ENCODE peak calls at places on chromosomes 5 and 9, in five cellular contexts. One of them, this sample, is unnamed.

GRCh38 chr5:137649228-137649890 is 86.5 kb downstream of the KLHL3 start:
- DNase-seq in mesendoderm: no peak
- DNase-seq in CD4-positive, alpha-beta memory T cell: no peak
- DNase-seq in transverse colon: no peak
- DNase-seq in lung: peak; percentile 76
- DNase-seq in this sample: no peak

GRCh38 chr9:123102380-123103113 is 69.1 kb downstream of the GPR21 start:
- DNase-seq in lung: no peak
- DNase-seq in mesendoderm: peak; percentile 57
- DNase-seq in transverse colon: no peak
- DNase-seq in CD4-positive, alpha-beta memory T cell: no peak
- DNase-seq in this sample: no peak

GRCh38 chr9:92963831-92964606 is 16.7 kb downstream of the FGD3 start:
- DNase-seq in CD4-positive, alpha-beta memory T cell: peak; percentile 87
- DNase-seq in transverse colon: peak; percentile 59
- DNase-seq in mesendoderm: no peak
- DNase-seq in lung: peak; percentile 48
- DNase-seq in this sample: peak; percentile 94

GRCh38 chr5:150082889-150083288 is 3.5 kb downstream of the CSF1R start:
- DNase-seq in transverse colon: no peak
- DNase-seq in CD4-positive, alpha-beta memory T cell: no peak
- DNase-seq in lung: no peak
- DNase-seq in mesendoderm: no peak
- DNase-seq in this sample: peak; percentile 4

GRCh38 chr9:75360258-75360657 is 271.9 kb downstream of the OSTF1 start:
- DNase-seq in mesendoderm: no peak
- DNase-seq in lung: no peak
- DNase-seq in CD4-positive, alpha-beta memory T cell: no peak
- DNase-seq in transverse colon: no peak
- DNase-seq in this sample: no peak

GRCh38 chr9:12464910-12465512 is 228.2 kb upstream of the TYRP1 start:
- DNase-seq in transverse colon: no peak
- DNase-seq in lung: no peak
- DNase-seq in CD4-positive, alpha-beta memory T cell: no peak
- DNase-seq in mesendoderm: peak; percentile 43
- DNase-seq in this sample: no peak

GRCh38 chr5:88879724-88880123 is 3.3 kb downstream of the MEF2C start:
- DNase-seq in mesendoderm: peak; percentile 14
- DNase-seq in lung: no peak
- DNase-seq in CD4-positive, alpha-beta memory T cell: no peak
- DNase-seq in transverse colon: no peak
- DNase-seq in this sample: no peak

GRCh38 chr5:56816546-56817081 is 1.3 kb downstream of the MAP3K1 start:
- DNase-seq in CD4-positive, alpha-beta memory T cell: peak; percentile 61
- DNase-seq in mesendoderm: peak; percentile 94
- DNase-seq in lung: peak; percentile 50
- DNase-seq in transverse colon: peak; percentile 75
- DNase-seq in this sample: peak; percentile 54

GRCh38 chr5:108461628-108462367 is 79.9 kb upstream of the FBXL17 start:
- DNase-seq in lung: no peak
- DNase-seq in transverse colon: no peak
- DNase-seq in mesendoderm: no peak
- DNase-seq in CD4-positive, alpha-beta memory T cell: no peak
- DNase-seq in this sample: no peak

GRCh38 chr5:43631182-43631910 is 28.4 kb downstream of the NNT start:
- DNase-seq in transverse colon: peak; percentile 19
- DNase-seq in mesendoderm: peak; percentile 91
- DNase-seq in lung: peak; percentile 41
- DNase-seq in CD4-positive, alpha-beta memory T cell: peak; percentile 37
- DNase-seq in this sample: peak; percentile 37

GRCh38 chr9:37784291-37784639 is 599 bp downstream of the EXOSC3 start:
- DNase-seq in lung: no peak
- DNase-seq in transverse colon: no peak
- DNase-seq in CD4-positive, alpha-beta memory T cell: no peak
- DNase-seq in mesendoderm: no peak
- DNase-seq in this sample: no peak

GRCh38 chr5:83475540-83476469 is 4.3 kb downstream of the VCAN start:
- DNase-seq in mesendoderm: peak; percentile 70
- DNase-seq in transverse colon: no peak
- DNase-seq in CD4-positive, alpha-beta memory T cell: no peak
- DNase-seq in lung: no peak
- DNase-seq in this sample: no peak

GRCh38 chr9:68780735-68781134 is 75.7 kb downstream of the PIP5K1B start:
- DNase-seq in lung: no peak
- DNase-seq in mesendoderm: no peak
- DNase-seq in transverse colon: peak; percentile 17
- DNase-seq in CD4-positive, alpha-beta memory T cell: peak; percentile 14
- DNase-seq in this sample: no peak

GRCh38 chr9:5949103-5949699 is 58.5 kb downstream of the MLANA start:
- DNase-seq in lung: no peak
- DNase-seq in mesendoderm: peak; percentile 27
- DNase-seq in transverse colon: no peak
- DNase-seq in CD4-positive, alpha-beta memory T cell: peak; percentile 38
- DNase-seq in this sample: no peak

GRCh38 chr5:82815871-82816270 is 261.3 kb downstream of the TMEM167A start:
- DNase-seq in CD4-positive, alpha-beta memory T cell: no peak
- DNase-seq in transverse colon: no peak
- DNase-seq in mesendoderm: no peak
- DNase-seq in lung: no peak
- DNase-seq in this sample: no peak

GRCh38 chr9:111944467-111944866 is 47.9 kb downstream of the UGCG start:
- DNase-seq in transverse colon: no peak
- DNase-seq in CD4-positive, alpha-beta memory T cell: no peak
- DNase-seq in mesendoderm: no peak
- DNase-seq in lung: no peak
- DNase-seq in this sample: no peak

GRCh38 chr5:82597437-82597836 is 319.3 kb upstream of the RPS23 start:
- DNase-seq in lung: no peak
- DNase-seq in mesendoderm: peak; percentile 81
- DNase-seq in CD4-positive, alpha-beta memory T cell: no peak
- DNase-seq in transverse colon: no peak
- DNase-seq in this sample: no peak

GRCh38 chr9:91151014-91151740 is 210.5 kb downstream of the AUH start:
- DNase-seq in transverse colon: no peak
- DNase-seq in mesendoderm: no peak
- DNase-seq in lung: no peak
- DNase-seq in CD4-positive, alpha-beta memory T cell: peak; percentile 78
- DNase-seq in this sample: peak; percentile 75

GRCh38 chr5:154523704-154524103 is 45.7 kb upstream of the HAND1 start:
- DNase-seq in mesendoderm: peak; percentile 85
- DNase-seq in transverse colon: no peak
- DNase-seq in lung: no peak
- DNase-seq in CD4-positive, alpha-beta memory T cell: no peak
- DNase-seq in this sample: no peak

DNA sequence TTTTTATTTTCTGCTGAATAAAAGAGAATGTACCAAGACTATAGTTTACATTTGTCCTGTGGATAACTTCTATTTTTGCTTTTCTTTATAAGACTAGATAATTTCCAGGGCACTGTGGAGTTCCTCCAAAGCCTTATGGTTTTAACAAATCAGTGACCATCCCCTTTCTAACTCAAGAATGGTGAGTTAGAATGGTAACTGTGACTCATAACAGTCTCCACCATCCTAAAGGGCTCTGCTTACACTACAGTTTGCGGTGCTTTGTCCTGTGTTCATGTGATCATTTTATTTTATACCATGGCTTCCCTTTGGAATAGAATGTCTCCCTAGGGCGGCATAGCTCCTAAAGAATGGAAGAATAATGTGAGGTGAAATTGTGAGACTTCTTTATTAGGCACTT is 30.2 kb downstream of the WDR36 start:
- DNase-seq in CD4-positive, alpha-beta memory T cell: no peak
- DNase-seq in mesendoderm: no peak
- DNase-seq in transverse colon: no peak
- DNase-seq in lung: no peak
- DNase-seq in this sample: no peak
- H3K36me3 ChIP-seq in CD4-positive, alpha-beta memory T cell: peaks cover 31% of the 10 kb centered on the region
- H3K36me3 ChIP-seq in mesendoderm: peaks cover 2% of the 10 kb centered on the region
- H3K36me3 ChIP-seq in transverse colon: no peaks in the 10 kb centered on the region
- H3K36me3 ChIP-seq in lung: peaks cover 8% of the 10 kb centered on the region
- H3K36me3 ChIP-seq in this sample: peaks cover 68% of the 10 kb centered on the region

GRCh38 chr5:41511241-41511640 is 840 bp upstream of the PLCXD3 start:
- DNase-seq in CD4-positive, alpha-beta memory T cell: no peak
- DNase-seq in mesendoderm: no peak
- DNase-seq in transverse colon: no peak
- DNase-seq in lung: no peak
- DNase-seq in this sample: no peak
- H3K4me3 ChIP-seq in CD4-positive, alpha-beta memory T cell: no peak overlapping the region
- H3K4me3 ChIP-seq in mesendoderm: no peak overlapping the region
- H3K4me3 ChIP-seq in transverse colon: no peak overlapping the region
- H3K4me3 ChIP-seq in lung: no peak overlapping the region
- H3K4me3 ChIP-seq in this sample: no peak overlapping the region

DNA sequence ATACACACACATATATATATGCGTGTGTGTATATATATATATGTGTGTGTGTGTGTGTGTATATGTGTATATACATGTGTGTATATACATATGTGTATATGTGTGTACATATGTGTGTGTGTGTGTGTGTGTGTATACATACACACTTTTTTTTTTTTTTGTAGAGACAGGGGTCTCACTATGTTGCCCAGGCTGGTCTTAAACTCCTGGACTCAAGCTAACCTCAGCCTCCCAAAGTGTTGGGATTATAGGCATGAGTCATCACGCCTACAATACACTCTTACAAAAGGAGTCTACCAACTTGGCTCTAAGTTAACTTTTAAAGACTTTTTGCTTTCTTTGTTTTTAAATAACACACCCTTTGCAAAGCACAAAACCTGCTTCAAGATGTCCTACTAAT is 2.1 kb downstream of the C9orf78 start:
- DNase-seq in CD4-positive, alpha-beta memory T cell: no peak
- DNase-seq in lung: no peak
- DNase-seq in mesendoderm: no peak
- DNase-seq in transverse colon: no peak
- DNase-seq in this sample: no peak
- H3K36me3 ChIP-seq in CD4-positive, alpha-beta memory T cell: peaks cover 54% of the 10 kb centered on the region
- H3K36me3 ChIP-seq in lung: peaks cover 26% of the 10 kb centered on the region
- H3K36me3 ChIP-seq in mesendoderm: peaks cover 5% of the 10 kb centered on the region
- H3K36me3 ChIP-seq in transverse colon: no peaks in the 10 kb centered on the region
- H3K36me3 ChIP-seq in this sample: peaks cover 65% of the 10 kb centered on the region

DNA sequence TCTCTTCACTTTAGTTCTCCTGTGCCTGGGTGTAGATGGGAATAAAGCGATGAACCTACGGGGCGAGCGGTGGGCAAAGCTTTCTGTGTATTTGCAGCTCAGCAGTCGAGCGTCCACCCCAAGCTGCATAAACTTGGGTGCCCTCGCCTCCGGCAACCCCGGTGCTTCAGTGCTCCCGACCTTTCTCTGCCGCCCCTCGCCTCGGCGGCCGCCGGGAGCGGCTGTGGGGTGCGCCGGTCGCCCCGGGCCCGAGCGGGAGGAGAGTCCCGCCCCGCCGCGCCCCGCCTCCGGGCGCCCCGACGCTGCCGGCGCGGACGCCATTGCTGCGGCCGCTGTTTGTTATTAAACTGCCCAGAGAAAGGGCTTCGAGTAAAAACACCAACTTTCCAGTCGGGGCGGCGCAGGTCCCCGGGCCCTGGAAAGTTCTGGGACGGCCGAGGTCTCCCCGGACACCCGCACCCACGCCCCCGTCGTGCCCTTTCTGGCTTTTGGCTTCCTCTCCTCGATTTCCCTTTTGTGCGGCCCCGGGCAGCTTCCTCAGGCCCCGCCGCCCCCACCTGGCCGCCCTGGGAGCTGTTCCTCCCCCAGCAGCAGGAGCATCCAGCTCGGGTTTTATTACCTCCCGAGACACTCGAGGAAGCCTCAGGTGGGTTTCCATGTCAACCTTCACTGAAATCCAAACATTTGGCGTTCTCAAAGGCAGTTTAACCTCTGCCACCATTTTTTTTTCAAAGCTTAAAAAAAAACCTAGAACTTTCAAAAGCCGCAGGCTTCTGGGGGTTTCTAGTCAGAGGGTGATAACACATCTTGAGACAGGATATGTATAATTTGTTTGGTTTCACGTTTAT is 334.3 kb downstream of the CWC27 start:
- DNase-seq in mesendoderm: peak; percentile 84
- DNase-seq in lung: peak; percentile 69
- DNase-seq in CD4-positive, alpha-beta memory T cell: peak; percentile 56
- DNase-seq in transverse colon: peak; percentile 70
- DNase-seq in this sample: peak; percentile 58
- H3K4me3 ChIP-seq in mesendoderm: no peak overlapping the region
- H3K4me3 ChIP-seq in lung: peak overlapping the region; percentile 54
- H3K4me3 ChIP-seq in CD4-positive, alpha-beta memory T cell: peak overlapping the region; percentile 60
- H3K4me3 ChIP-seq in transverse colon: peak overlapping the region; percentile 76
- H3K4me3 ChIP-seq in this sample: peak overlapping the region; percentile 63

GRCh38 chr5:17224858-17225436 is 7.5 kb downstream of the BASP1 start:
- DNase-seq in transverse colon: no peak
- DNase-seq in CD4-positive, alpha-beta memory T cell: no peak
- DNase-seq in lung: no peak
- DNase-seq in mesendoderm: no peak
- DNase-seq in this sample: no peak

GRCh38 chr5:17221843-17222614 is 4.6 kb downstream of the BASP1 start:
- DNase-seq in transverse colon: no peak
- DNase-seq in CD4-positive, alpha-beta memory T cell: no peak
- DNase-seq in lung: no peak
- DNase-seq in mesendoderm: no peak
- DNase-seq in this sample: no peak

GRCh38 chr5:17225551-17225950 is 8.1 kb downstream of the BASP1 start:
- DNase-seq in mesendoderm: no peak
- DNase-seq in transverse colon: no peak
- DNase-seq in CD4-positive, alpha-beta memory T cell: no peak
- DNase-seq in lung: no peak
- DNase-seq in this sample: no peak

GRCh38 chr5:17223375-17224185 is 6.1 kb downstream of the BASP1 start:
- DNase-seq in transverse colon: no peak
- DNase-seq in CD4-positive, alpha-beta memory T cell: no peak
- DNase-seq in lung: no peak
- DNase-seq in mesendoderm: peak; percentile 72
- DNase-seq in this sample: no peak

DNA sequence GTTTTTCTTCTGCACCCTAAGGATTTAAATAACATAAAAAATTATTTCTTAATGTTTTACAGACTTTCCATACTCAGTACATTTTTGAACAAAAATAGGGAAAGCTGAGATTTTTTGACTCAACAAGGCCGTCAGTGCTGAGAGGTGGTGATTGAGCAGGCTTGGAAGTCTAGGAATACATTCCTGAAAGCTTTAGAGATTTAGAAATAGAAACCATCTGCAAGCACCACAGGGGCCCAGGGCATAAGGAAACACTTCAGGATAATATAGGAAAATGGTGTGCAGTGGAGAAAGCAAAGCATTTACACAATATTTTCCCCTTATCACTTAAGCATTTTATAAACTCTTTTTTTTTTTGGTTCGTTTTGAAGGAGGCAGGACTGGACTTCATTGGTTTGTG is 5.2 kb downstream of the BASP1 start:
- DNase-seq in lung: no peak
- DNase-seq in CD4-positive, alpha-beta memory T cell: no peak
- DNase-seq in transverse colon: no peak
- DNase-seq in mesendoderm: no peak
- DNase-seq in this sample: no peak
- H3K36me3 ChIP-seq in lung: no peaks in the 10 kb centered on the region
- H3K36me3 ChIP-seq in CD4-positive, alpha-beta memory T cell: no peaks in the 10 kb centered on the region
- H3K36me3 ChIP-seq in transverse colon: no peaks in the 10 kb centered on the region
- H3K36me3 ChIP-seq in mesendoderm: no peaks in the 10 kb centered on the region
- H3K36me3 ChIP-seq in this sample: no peaks in the 10 kb centered on the region

GRCh38 chr5:173771058-173771742 is 116.9 kb upstream of the CPEB4 start:
- DNase-seq in mesendoderm: peak; percentile 58
- DNase-seq in lung: no peak
- DNase-seq in transverse colon: no peak
- DNase-seq in CD4-positive, alpha-beta memory T cell: no peak
- DNase-seq in this sample: no peak
- H3K4me3 ChIP-seq in mesendoderm: no peak overlapping the region
- H3K4me3 ChIP-seq in lung: no peak overlapping the region
- H3K4me3 ChIP-seq in transverse colon: no peak overlapping the region
- H3K4me3 ChIP-seq in CD4-positive, alpha-beta memory T cell: no peak overlapping the region
- H3K4me3 ChIP-seq in this sample: no peak overlapping the region

GRCh38 chr9:104815851-104816565 is 52.1 kb downstream of the NIPSNAP3B start:
- DNase-seq in transverse colon: no peak
- DNase-seq in CD4-positive, alpha-beta memory T cell: no peak
- DNase-seq in mesendoderm: no peak
- DNase-seq in lung: no peak
- DNase-seq in this sample: no peak
- H3K36me3 ChIP-seq in transverse colon: no peaks in the 10 kb centered on the region
- H3K36me3 ChIP-seq in CD4-positive, alpha-beta memory T cell: no peaks in the 10 kb centered on the region
- H3K36me3 ChIP-seq in mesendoderm: no peaks in the 10 kb centered on the region
- H3K36me3 ChIP-seq in lung: peaks cover 39% of the 10 kb centered on the region
- H3K36me3 ChIP-seq in this sample: peaks cover 85% of the 10 kb centered on the region

This sample was measured in naive thymus-derived CD4-positive, alpha-beta T cell.